ENCODE peak calls at places on chromosome 4, in ten cellular contexts. E is CD8-positive, alpha-beta T cell; A is cardiac muscle cell; D is PC-3; Z is dorsolateral prefrontal cortex; J is HCT116; L is testis; X is heart left ventricle; O is pancreas; C is sigmoid colon. F is an unnamed sample. For H3K27me3, the result is how much of the 10 kb centered on the place peaks cover.

GRCh38 chr4:146368209-146368608 is 153.5 kb downstream of the SLC10A7 start:
- DNase-seq in C (no peak), A (peak), O (no peak), Z (no peak), J (no peak), D (no peak), X (peak), E (no peak), L (peak), F (no peak)

GRCh38 chr4:145883173-145883572 is 55.5 kb downstream of the ZNF827 start:
- DNase-seq in D (no peak), O (no peak), Z (no peak), E (no peak), A (no peak), C (no peak), X (no peak), J (no peak), L (no peak), F (no peak)

GRCh38 chr4:117474987-117475386 is 389.6 kb upstream of the TRAM1L1 start:
- DNase-seq in A (no peak), X (no peak), L (no peak), E (no peak), D (no peak), C (no peak), Z (no peak), J (no peak), O (no peak), F (no peak)

GRCh38 chr4:6891436-6892170 is 18.0 kb upstream of the TBC1D14 start:
- DNase-seq in O (no peak), C (no peak), E (no peak), X (no peak), J (no peak), D (no peak), L (no peak), Z (no peak), A (no peak), F (no peak)

GRCh38 chr4:6032249-6033244 is 14.3 kb upstream of the C4orf50 start:
- DNase-seq in J (no peak), L (no peak), X (no peak), O (no peak), A (no peak), C (no peak), E (no peak), D (no peak), Z (no peak), F (no peak)

GRCh38 chr4:22487333-22487732 is 28.5 kb downstream of the ADGRA3 start:
- DNase-seq in O (no peak), E (no peak), L (no peak), A (no peak), X (no peak), C (no peak), Z (no peak), D (no peak), J (no peak), F (peak)

GRCh38 chr4:88804234-88804633 is 106.6 kb upstream of the NAP1L5 start:
- DNase-seq in X (no peak), C (no peak), E (no peak), Z (no peak), A (no peak), J (no peak), D (no peak), O (no peak), L (no peak), F (no peak)

GRCh38 chr4:172786039-172786792 is 382.4 kb upstream of the GALNT7 start:
- DNase-seq in L (peak), D (peak), X (no peak), O (peak), C (no peak), J (no peak), E (no peak), A (peak), Z (no peak), F (no peak)

GRCh38 chr4:87038837-87039715 is 104.3 kb downstream of the AFF1 start:
- DNase-seq in E (no peak), A (peak), D (peak), X (peak), O (peak), L (no peak), Z (peak), J (no peak), C (peak), F (peak)

GRCh38 chr4:166400270-166400894 is 527.3 kb downstream of the TLL1 start:
- DNase-seq in L (no peak), Z (no peak), D (peak), E (no peak), O (no peak), X (no peak), C (no peak), A (peak), J (no peak), F (no peak)

GRCh38 chr4:60313616-60314015 is 886.5 kb upstream of the ADGRL3 start:
- DNase-seq in L (no peak), A (no peak), C (no peak), J (no peak), O (no peak), Z (no peak), E (no peak), X (no peak), D (no peak), F (no peak)

GRCh38 chr4:174352405-174352804 is 68.7 kb downstream of the CEP44 start:
- DNase-seq in O (no peak), X (no peak), Z (no peak), L (no peak), D (no peak), A (no peak), E (no peak), C (no peak), J (no peak), F (no peak)

GRCh38 chr4:81724925-81725329 is 253.2 kb upstream of the RASGEF1B start:
- DNase-seq in E (peak), D (no peak), O (no peak), C (peak), L (peak), J (no peak), A (no peak), Z (peak), X (peak), F (peak)

GRCh38 chr4:1502976-1503375 is 96.7 kb upstream of the NKX1-1 start:
- DNase-seq in L (no peak), X (no peak), C (peak), Z (peak), E (no peak), O (no peak), J (no peak), D (no peak), A (no peak), F (peak)

GRCh38 chr4:159006202-159006601 is 96.7 kb upstream of the RAPGEF2 start:
- DNase-seq in D (peak), C (no peak), J (peak), L (no peak), E (no peak), A (no peak), X (no peak), O (no peak), Z (no peak), F (no peak)

GRCh38 chr4:13597604-13598003 is 29.9 kb downstream of the BOD1L1 start:
- DNase-seq in X (no peak), J (no peak), D (peak), O (no peak), A (no peak), E (no peak), C (no peak), L (no peak), Z (no peak), F (no peak)

GRCh38 chr4:15303052-15303641 is 124.7 kb upstream of the C1QTNF7 start:
- DNase-seq in X (no peak), Z (no peak), E (no peak), L (no peak), O (no peak), C (no peak), D (peak), A (no peak), J (no peak), F (no peak)

GRCh38 chr4:36310237-36310636 is 28.8 kb downstream of the DTHD1 start:
- DNase-seq in E (no peak), O (no peak), A (no peak), D (no peak), X (no peak), L (no peak), J (no peak), C (no peak), Z (no peak), F (no peak)

GRCh38 chr4:106746451-106746850 is 289.7 kb downstream of the DKK2 start:
- DNase-seq in O (no peak), D (no peak), C (no peak), A (no peak), E (no peak), J (no peak), X (no peak), L (no peak), Z (no peak), F (no peak)

GRCh38 chr4:40046311-40046980 is 10.2 kb upstream of the N4BP2 start:
- DNase-seq in J (no peak), D (peak), X (peak), L (no peak), Z (no peak), A (peak), O (peak), C (no peak), E (no peak), F (no peak)

GRCh38 chr4:24689212-24689611 is 104.9 kb upstream of the DHX15 start:
- DNase-seq in O (no peak), A (no peak), D (no peak), Z (no peak), C (no peak), J (no peak), X (no peak), L (no peak), E (no peak), F (no peak)

GRCh38 chr4:150261571-150261970 is 183.3 kb downstream of the DCLK2 start:
- DNase-seq in C (no peak), L (no peak), O (no peak), X (no peak), E (no peak), D (no peak), Z (no peak), J (no peak), A (no peak), F (no peak)

GRCh38 chr4:6460876-6461275 is 11.5 kb downstream of the PPP2R2C start:
- DNase-seq in O (no peak), X (no peak), C (peak), E (no peak), L (no peak), J (no peak), D (no peak), Z (no peak), A (no peak), F (no peak)

GRCh38 chr4:47631161-47631560 is 146.1 kb downstream of the ATP10D start:
- DNase-seq in X (no peak), L (peak), O (no peak), Z (no peak), D (no peak), J (no peak), C (no peak), A (no peak), E (no peak), F (no peak)

DNA sequence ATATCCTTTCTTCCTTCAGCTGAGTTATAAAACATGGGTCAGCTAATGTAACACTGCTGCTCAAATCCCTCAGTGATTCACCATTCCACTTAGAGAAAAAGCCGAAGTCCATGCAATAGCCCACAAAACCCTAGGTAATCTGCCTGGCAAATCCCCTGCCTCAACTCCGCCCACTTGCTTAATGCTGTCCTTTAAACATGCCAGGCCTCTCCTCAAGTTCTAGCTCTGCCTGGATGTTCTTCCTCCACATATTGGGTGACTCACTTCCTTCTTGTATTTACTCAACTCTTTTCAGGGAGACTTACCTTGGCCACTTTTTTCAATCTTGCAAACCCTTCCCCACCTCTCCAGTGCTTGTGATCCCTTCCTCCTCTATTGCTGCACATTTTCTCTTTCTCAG is 89.8 kb downstream of the EMCN start:
- DNase-seq in X (no peak), Z (no peak), A (no peak), C (no peak), O (no peak), E (no peak), L (no peak), J (peak), D (peak), F (peak)
- H3K27ac ChIP-seq in X (no peak), Z (no peak), A (no peak), C (no peak), O (no peak), E (no peak), L (no peak), J (no peak), D (peak), F (no peak)

GRCh38 chr4:139887378-139887801 is 221.8 kb downstream of the MGST2 start:
- DNase-seq in X (no peak), A (no peak), L (no peak), O (no peak), J (no peak), D (no peak), Z (no peak), E (no peak), C (no peak), F (no peak)
- H3K4me3 ChIP-seq in X (peak), A (no peak), L (no peak), O (peak), J (no peak), D (peak), Z (peak), E (no peak), C (peak), F (no peak)

GRCh38 chr4:25805255-25805860 is 57.4 kb downstream of the SEL1L3 start:
- DNase-seq in E (no peak), Z (no peak), L (no peak), C (no peak), J (no peak), D (peak), O (no peak), A (no peak), X (no peak), F (no peak)
- H3K27me3 ChIP-seq in E (under half), Z (under half), L (under half), C (under half), J (under half), D (under half), O (under half), A (under half), X (under half), F (under half)

DNA sequence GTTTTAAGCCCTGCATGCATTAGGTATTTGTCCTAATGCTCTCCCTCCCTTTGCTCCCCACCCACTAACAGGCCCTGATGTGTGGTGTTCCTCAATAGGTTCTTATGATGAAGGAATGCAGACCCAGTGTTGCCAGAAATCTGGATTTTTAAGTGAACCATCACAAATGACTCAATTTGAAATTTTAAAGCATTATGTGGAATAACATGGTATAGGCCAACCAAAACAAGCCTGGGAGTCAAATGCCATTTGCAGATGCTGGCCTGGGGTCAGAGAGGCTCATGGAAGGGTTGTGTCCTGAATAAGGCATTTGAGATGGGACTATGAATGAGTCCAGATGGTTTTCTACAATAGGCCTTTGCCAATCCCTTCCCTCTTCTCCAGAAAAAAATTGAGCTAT is 179.6 kb downstream of the SHROOM3 start:
- DNase-seq in J (no peak), D (no peak), X (no peak), E (no peak), A (no peak), C (no peak), O (no peak), L (no peak), Z (no peak), F (no peak)
- H3K27ac ChIP-seq in J (no peak), D (no peak), X (no peak), E (no peak), A (no peak), C (no peak), O (no peak), L (no peak), Z (no peak), F (no peak)

DNA sequence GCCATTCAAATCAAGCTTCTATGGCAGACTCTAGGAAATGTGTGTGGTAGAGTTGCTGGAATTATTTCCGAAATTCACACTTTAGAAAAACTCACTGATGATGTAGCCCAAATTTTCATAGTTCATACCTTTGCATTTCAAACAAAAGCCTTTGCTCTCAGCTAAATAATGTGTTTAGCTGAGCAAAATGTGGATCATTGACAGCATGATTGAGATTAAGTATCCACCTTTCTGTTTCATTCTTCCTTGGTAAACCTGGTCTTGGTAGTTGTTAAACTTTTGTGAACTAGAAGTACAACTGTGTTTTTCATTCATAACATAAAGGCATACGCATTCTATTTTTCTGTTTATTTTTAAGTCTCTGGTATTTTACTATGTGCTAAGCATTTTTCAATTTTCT is 7.2 kb downstream of the PCDH7 start:
- DNase-seq in D (no peak), C (no peak), L (no peak), A (no peak), J (no peak), O (no peak), Z (no peak), X (no peak), E (no peak), F (no peak)
- H3K4me3 ChIP-seq in D (no peak), C (peak), L (no peak), A (peak), J (no peak), O (no peak), Z (no peak), X (no peak), E (no peak), F (peak)

F was measured in SJCRH30.